ENCODE peak calls at places on chromosomes 16 and 17, in five cellular contexts. G is mammary epithelial cell, N is psoas muscle, Z is gastrocnemius medialis, T is pancreas. D is an unnamed sample. For H3K4me1 and H3K9me3, the result is how much of the 10 kb centered on the place peaks cover.

GRCh38 chr16:89052824-89053724 is 40.6 kb upstream of the ACSF3 start:
- DNase-seq in G (peak), N (no peak), Z (no peak), T (peak), D (peak)

GRCh38 chr17:82893779-82894178 is 54.0 kb upstream of the ZNF750 start:
- DNase-seq in G (no peak), N (peak), Z (no peak), T (peak), D (no peak)

GRCh38 chr17:14748036-14748715 is 447.3 kb downstream of the HS3ST3B1 start:
- DNase-seq in G (peak), N (no peak), Z (no peak), T (no peak), D (no peak)

GRCh38 chr16:31423241-31423640 is 4.9 kb downstream of the COX6A2 start:
- DNase-seq in G (no peak), N (peak), Z (no peak), T (peak), D (no peak)

GRCh38 chr17:39150795-39151679 is at the start of gene PLXDC1:
- DNase-seq in G (no peak), N (peak), Z (no peak), T (peak), D (no peak)

GRCh38 chr17:59406278-59406677 is 74.8 kb downstream of the YPEL2 start:
- DNase-seq in G (no peak), N (no peak), Z (no peak), T (no peak), D (no peak)

GRCh38 chr17:40810505-40810904 is 10.7 kb upstream of the KRT28 start:
- DNase-seq in G (peak), N (no peak), Z (no peak), T (no peak), D (no peak)

GRCh38 chr17:77182205-77182604 is 41.4 kb downstream of the SEC14L1 start:
- DNase-seq in G (no peak), N (no peak), Z (no peak), T (no peak), D (no peak)

GRCh38 chr17:73998246-73999220 is 204.9 kb upstream of the RPL38 start:
- DNase-seq in G (peak), N (peak), Z (no peak), T (peak), D (peak)

GRCh38 chr16:339680-340079 is 12.8 kb downstream of the AXIN1 start:
- DNase-seq in G (no peak), N (no peak), Z (no peak), T (no peak), D (no peak)

GRCh38 chr16:48556913-48557351 is 53.0 kb downstream of the N4BP1 start:
- DNase-seq in G (peak), N (no peak), Z (no peak), T (no peak), D (no peak)

GRCh38 chr16:14186007-14186953 is 115.2 kb downstream of the MRTFB start:
- DNase-seq in G (no peak), N (peak), Z (peak), T (no peak), D (no peak)

GRCh38 chr17:63540581-63540980 is 9.7 kb upstream of the DCAF7 start:
- DNase-seq in G (no peak), N (no peak), Z (no peak), T (no peak), D (no peak)

GRCh38 chr17:43772877-43773648 is 5.7 kb downstream of the DUSP3 start:
- DNase-seq in G (no peak), N (peak), Z (peak), T (peak), D (no peak)

GRCh38 chr17:83068641-83069570 is 10.5 kb upstream of the METRNL start:
- DNase-seq in G (no peak), N (peak), Z (no peak), T (peak), D (no peak)

GRCh38 chr17:29442451-29442850 is 52.3 kb downstream of the TAOK1 start:
- DNase-seq in G (no peak), N (no peak), Z (no peak), T (no peak), D (no peak)

GRCh38 chr17:73773702-73774101 is 129.5 kb upstream of the SDK2 start:
- DNase-seq in G (no peak), N (no peak), Z (no peak), T (no peak), D (no peak)

GRCh38 chr16:57023541-57024249 is 34.3 kb downstream of the NLRC5 start:
- DNase-seq in G (no peak), N (no peak), Z (no peak), T (no peak), D (no peak)

GRCh38 chr17:77933777-77934398 is 24.6 kb upstream of the TNRC6C start:
- DNase-seq in G (no peak), N (no peak), Z (no peak), T (no peak), D (no peak)

GRCh38 chr17:72270530-72270929 is 149.7 kb downstream of the SOX9 start:
- DNase-seq in G (peak), N (peak), Z (no peak), T (no peak), D (no peak)

GRCh38 chr16:17404903-17405691 is 65.7 kb downstream of the XYLT1 start:
- DNase-seq in G (peak), N (peak), Z (peak), T (peak), D (no peak)

GRCh38 chr17:72588561-72588960 is 467.7 kb downstream of the SOX9 start:
- DNase-seq in G (no peak), N (no peak), Z (no peak), T (no peak), D (no peak)

GRCh38 chr16:20910781-20911321 is 10.3 kb downstream of the LYRM1 start:
- DNase-seq in G (peak), N (no peak), Z (no peak), T (no peak), D (no peak)

GRCh38 chr17:2061441-2061797 is 6.5 kb downstream of the HIC1 start:
- DNase-seq in G (no peak), N (no peak), Z (no peak), T (no peak), D (no peak)

GRCh38 chr16:48308535-48308934 is 61.2 kb upstream of the ABCC11 start:
- DNase-seq in G (no peak), N (no peak), Z (no peak), T (no peak), D (no peak)

GRCh38 chr17:6444573-6445335 is 499 bp downstream of the PIMREG start:
- DNase-seq in G (no peak), N (peak), Z (no peak), T (no peak), D (no peak)

GRCh38 chr17:83079766-83080616 is 582 bp downstream of the METRNL start:
- DNase-seq in G (no peak), N (no peak), Z (no peak), T (no peak), D (no peak)

GRCh38 chr17:75681289-75681688 is 14.2 kb downstream of the SAP30BP start:
- DNase-seq in G (peak), N (no peak), Z (no peak), T (no peak), D (no peak)

DNA sequence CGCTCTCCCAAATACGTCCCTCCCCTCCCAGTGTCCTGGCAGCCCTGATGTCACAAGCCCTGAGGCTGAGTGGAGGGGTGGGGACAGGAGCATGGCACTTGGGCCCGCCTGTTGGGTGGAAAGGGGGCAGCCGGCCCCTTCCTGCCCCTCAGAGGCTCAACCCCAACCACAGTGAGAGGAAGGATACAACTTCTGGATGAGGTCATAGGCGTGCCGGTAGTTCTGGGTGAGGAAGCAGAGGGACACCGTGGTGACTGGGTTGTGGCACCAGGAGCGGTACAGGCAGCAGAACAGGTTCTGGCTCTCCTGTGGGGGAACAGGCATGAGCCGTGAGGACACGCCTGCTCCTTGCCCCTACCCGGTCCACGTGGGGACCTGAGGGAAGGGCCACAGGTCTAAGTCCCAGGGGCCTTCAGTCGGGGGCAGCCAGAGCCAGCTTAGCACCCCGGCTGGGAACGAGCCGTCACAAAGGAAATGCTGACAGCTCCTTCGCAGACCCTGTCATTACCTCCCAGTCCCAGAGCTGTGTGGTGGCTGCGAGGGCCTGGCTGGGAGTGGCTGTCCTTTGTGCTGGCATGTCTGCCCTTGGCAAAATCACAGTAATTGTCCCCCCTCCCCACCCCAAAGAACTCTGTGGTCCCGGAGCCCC is 11.2 kb upstream of the MTSS2 start:
- DNase-seq in G (no peak), N (no peak), Z (no peak), T (no peak), D (peak)
- H3K4me1 ChIP-seq in G (half or more), N (half or more), Z (half or more), T (under half), D (half or more)

GRCh38 chr16:58883131-58883530 is 149.0 kb upstream of the GOT2 start:
- DNase-seq in G (no peak), N (no peak), Z (no peak), T (no peak), D (no peak)

GRCh38 chr16:58882292-58882691 is 148.2 kb upstream of the GOT2 start:
- DNase-seq in G (no peak), N (no peak), Z (no peak), T (no peak), D (no peak)

GRCh38 chr16:58885528-58886170 is 151.5 kb upstream of the GOT2 start:
- DNase-seq in G (peak), N (no peak), Z (no peak), T (no peak), D (no peak)
- H3K9me3 ChIP-seq in G (under half), N (under half), Z (under half), T (under half), D (under half)

GRCh38 chr16:84183911-84184310 is 2.9 kb downstream of the TAF1C start:
- DNase-seq in G (no peak), N (no peak), Z (no peak), T (no peak), D (no peak)

GRCh38 chr16:84183572-84183875 is 3.3 kb downstream of the TAF1C start:
- DNase-seq in G (no peak), N (no peak), Z (no peak), T (no peak), D (no peak)

GRCh38 chr16:84182680-84183571 is 3.9 kb downstream of the TAF1C start:
- DNase-seq in G (no peak), N (no peak), Z (no peak), T (peak), D (no peak)

GRCh38 chr16:84186685-84187437 is at the start of gene TAF1C:
- DNase-seq in G (peak), N (peak), Z (peak), T (peak), D (peak)

DNA sequence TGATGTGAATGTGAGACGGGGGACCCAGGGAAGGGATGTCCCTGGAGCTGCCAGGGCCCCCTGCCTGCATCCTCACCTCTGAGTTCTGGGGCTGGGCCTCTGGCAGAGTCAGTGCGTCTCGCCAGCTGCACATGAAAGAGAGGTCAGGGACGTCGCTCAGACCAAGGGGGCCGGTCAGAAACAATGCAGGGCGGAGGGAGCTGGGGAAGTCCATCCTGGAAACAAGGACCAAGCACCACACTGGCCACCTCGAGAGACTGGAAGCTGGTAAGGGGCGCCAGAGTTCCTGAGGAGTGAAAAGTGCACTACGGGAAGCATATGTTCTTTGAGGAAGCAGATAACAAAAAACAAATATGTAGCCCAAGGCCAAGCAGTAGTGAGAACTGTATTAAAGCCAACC is 2.1 kb downstream of the TAF1C start:
- DNase-seq in G (no peak), N (no peak), Z (no peak), T (no peak), D (no peak)
- TF ChIP-seq CTCF in G (no peak), N (no peak), Z (no peak), T (no peak), D (no peak)

DNA sequence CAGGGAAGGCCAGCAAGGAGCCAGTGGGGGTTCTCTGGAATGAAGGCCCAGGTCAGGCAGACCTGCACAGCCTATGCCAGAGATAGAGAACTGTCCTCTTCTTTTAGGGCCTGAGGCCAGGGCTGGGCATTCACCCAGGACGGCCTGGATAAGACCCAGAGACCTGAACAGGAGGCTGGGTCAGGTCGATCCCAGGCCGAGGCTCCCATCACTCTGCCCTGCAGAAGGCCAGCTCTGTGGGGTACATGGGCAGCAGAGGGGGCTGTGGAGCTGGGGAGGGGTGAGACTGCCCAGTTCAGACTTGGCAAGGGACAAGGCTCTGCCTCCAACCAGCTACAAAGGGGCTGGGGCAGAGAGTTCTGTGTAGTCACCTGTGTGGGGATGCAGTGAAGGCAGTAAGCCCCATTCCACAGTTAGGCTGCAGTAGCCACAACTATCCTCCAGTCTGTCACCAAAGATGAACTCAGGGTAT is 14.6 kb downstream of the HSD11B2 start:
- DNase-seq in G (no peak), N (peak), Z (no peak), T (peak), D (no peak)
- H3K4me1 ChIP-seq in G (under half), N (half or more), Z (half or more), T (half or more), D (half or more)

DNA sequence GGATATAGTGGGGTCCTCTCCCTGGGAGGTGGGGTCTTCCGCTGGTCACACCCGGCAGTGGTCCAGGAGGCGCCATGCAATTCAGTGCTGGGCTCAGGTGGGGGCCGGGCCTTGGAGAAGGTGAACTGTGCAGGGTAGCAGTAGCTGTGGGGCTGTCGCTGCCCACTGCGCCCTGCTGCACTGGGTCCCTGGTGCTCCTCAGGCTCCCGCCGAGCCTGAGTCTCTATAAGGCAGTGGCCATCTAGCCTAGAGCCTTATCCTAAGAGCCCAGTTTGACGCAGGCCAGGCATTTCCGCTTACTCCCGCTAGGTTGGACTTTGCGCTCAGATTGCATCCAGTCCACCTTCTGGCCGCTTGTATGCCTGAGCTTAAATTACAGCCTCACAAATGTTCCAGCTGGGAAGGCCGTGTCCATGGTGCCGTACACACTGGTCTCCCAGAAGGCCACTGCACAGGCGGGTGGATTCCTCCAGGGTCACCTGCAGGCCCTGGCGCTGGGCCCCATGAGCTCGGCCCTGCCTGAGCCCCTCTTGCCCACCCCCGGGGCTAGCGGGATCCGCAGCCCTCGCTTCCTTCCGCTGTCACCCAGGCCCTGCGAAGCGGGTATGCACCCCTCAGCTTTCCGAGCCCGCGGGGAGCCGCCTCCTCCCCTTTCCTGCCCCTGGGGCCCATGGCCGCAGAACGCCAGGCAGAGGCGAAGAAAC is 1762.2 kb downstream of the TP53TG3F start:
- DNase-seq in G (no peak), N (no peak), Z (no peak), T (no peak), D (no peak)
- H3K9me3 ChIP-seq in G (under half), N (under half), Z (under half), T (under half), D (under half)

GRCh38 chr17:21058098-21058893 is 15.5 kb upstream of the USP22 start:
- DNase-seq in G (peak), N (no peak), Z (no peak), T (no peak), D (no peak)
- TF ChIP-seq CTCF in G (peak), N (no peak), Z (no peak), T (no peak), D (no peak)

GRCh38 chr17:79811036-79811887 is 14.4 kb upstream of the CBX8 start:
- DNase-seq in G (peak), N (no peak), Z (no peak), T (peak), D (no peak)
- H3K4me1 ChIP-seq in G (under half), N (under half), Z (under half), T (under half), D (half or more)

DNA sequence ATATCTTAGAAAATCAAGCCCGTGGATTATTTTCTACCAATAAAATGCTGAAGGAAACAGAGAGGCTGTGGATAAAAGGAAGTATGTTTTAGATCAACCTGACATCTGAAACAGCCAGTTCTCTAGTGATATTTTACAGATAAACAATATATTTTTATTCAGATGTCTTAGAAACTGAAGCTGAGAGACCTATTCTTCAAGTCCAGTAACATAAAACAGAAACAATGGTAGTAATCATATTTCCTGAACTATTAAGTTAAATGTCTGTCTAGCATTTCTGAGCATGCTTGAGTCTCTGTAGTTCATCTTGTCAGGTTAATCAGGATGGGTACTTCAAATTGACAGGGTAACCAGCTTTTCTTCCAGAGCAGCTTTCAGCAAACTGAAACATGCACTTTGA is 449.6 kb upstream of the TOM1L1 start:
- DNase-seq in G (no peak), N (no peak), Z (no peak), T (no peak), D (no peak)
- H3K9me3 ChIP-seq in G (under half), N (under half), Z (under half), T (under half), D (under half)

DNA sequence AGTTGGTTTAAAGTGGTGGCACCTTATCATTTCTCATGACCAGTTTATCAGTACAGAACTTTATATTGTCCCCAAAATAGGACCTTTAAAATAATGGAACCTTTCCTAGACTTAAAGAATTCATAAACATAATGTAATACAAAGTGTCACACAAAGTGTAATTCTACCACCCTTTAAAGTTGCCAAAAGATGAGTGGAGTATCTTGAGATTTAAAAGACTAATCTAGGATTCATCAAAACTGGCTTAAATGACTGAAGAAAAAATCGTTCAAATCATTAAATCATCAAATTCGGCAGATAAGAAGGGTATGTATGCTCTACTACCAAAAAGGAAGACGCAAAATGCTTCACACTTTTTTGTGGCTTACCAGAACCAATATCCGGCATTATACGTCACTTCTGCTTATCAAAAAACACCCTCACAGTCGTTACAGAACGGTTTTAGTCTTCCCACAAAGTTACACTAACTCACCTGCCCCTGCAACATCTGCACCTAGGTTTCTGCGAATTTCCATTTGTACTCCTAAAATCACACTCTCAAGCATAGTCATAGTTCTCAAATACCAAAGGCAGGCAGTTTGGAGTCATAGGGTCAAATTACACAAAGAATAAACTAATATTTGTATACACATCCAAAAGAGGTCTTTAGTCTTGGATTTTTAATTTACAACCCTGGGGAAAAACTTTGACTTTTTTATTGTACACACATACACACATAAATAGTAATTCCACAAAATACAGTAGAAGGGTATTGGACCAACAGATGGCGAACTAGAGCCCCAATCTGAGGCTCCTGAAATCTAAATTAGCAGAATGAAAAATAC is 1.4 kb upstream of the KANSL1 start:
- DNase-seq in G (no peak), N (no peak), Z (no peak), T (no peak), D (no peak)
- TF ChIP-seq CTCF in G (peak), N (peak), Z (peak), T (no peak), D (peak)

D was measured in stomach.